ENCODE peak calls at places on chromosomes 16 and 17, in five cellular contexts. X is AG10803, H is HTR-8/SVneo, D is adrenal gland, N is skeletal muscle cell. C is an unnamed sample.

GRCh38 chr17:73291260-73291801 is 20.5 kb downstream of the CDC42EP4 start:
- DNase-seq in H (peak), X (peak), N (peak), D (peak), C (peak)

GRCh38 chr16:31134625-31135534 is 647 bp downstream of the PRSS8 start:
- DNase-seq in X (peak), H (no peak), N (no peak), D (no peak), C (no peak)

GRCh38 chr17:17681744-17682292 is 560 bp downstream of the RAI1 start:
- DNase-seq in H (no peak), D (peak), N (no peak), X (no peak), C (peak)

GRCh38 chr17:48542114-48542955 is 2.6 kb downstream of the HOXB2 start:
- DNase-seq in D (peak), X (no peak), N (no peak), H (no peak), C (peak)

GRCh38 chr17:79622201-79622601 is 11.3 kb upstream of the RBFOX3 start:
- DNase-seq in X (no peak), H (no peak), D (no peak), N (no peak), C (no peak)

GRCh38 chr17:37848690-37849616 is 75.3 kb upstream of the TBC1D3K start:
- DNase-seq in H (peak), X (peak), D (peak), N (peak), C (peak)

GRCh38 chr17:82021728-82022309 is 859 bp downstream of the CENPX start:
- DNase-seq in X (no peak), D (no peak), H (no peak), N (no peak), C (no peak)

GRCh38 chr17:56751145-56751743 is 82.5 kb downstream of the C17orf67 start:
- DNase-seq in H (no peak), D (no peak), X (no peak), N (no peak), C (no peak)

GRCh38 chr17:72118588-72119279 is 2.1 kb upstream of the SOX9 start:
- DNase-seq in D (peak), N (no peak), H (peak), X (peak), C (no peak)

GRCh38 chr16:2366660-2367309 is 26.3 kb upstream of the ABCA3 start:
- DNase-seq in N (no peak), X (no peak), H (no peak), D (no peak), C (no peak)

GRCh38 chr16:1176280-1176897 is 23.5 kb downstream of the CACNA1H start:
- DNase-seq in N (no peak), H (no peak), D (no peak), X (no peak), C (no peak)

GRCh38 chr17:37273419-37274051 is 102.2 kb upstream of the C17orf78 start:
- DNase-seq in N (no peak), D (no peak), H (no peak), X (peak), C (no peak)

GRCh38 chr16:66344533-66345145 is 21.9 kb upstream of the CDH5 start:
- DNase-seq in N (no peak), X (peak), H (peak), D (peak), C (no peak)